ENCODE peak calls at places on chromosomes 11 and 22, in four cellular contexts. O is lower leg skin, A is nucleus accumbens, Z is AML-193. V is an unnamed sample.

GRCh38 chr11:62104816-62105610 is 18.8 kb upstream of the INCENP start:
- DNase-seq in O (no peak), A (no peak), Z (no peak), V (peak)

GRCh38 chr22:17788528-17789378 is 14.5 kb upstream of the BID start:
- DNase-seq in O (no peak), A (no peak), Z (no peak), V (no peak)

GRCh38 chr22:17098379-17098819 is 13.6 kb downstream of the IL17RA start:
- DNase-seq in O (no peak), A (no peak), Z (peak), V (no peak)

GRCh38 chr22:42207918-42208317 is 62.5 kb downstream of the TCF20 start:
- DNase-seq in O (peak), A (no peak), Z (no peak), V (no peak)

GRCh38 chr11:96114178-96115070 is 190.5 kb upstream of the MTMR2 start:
- DNase-seq in O (no peak), A (no peak), Z (no peak), V (no peak)

GRCh38 chr22:17191163-17191562 is 28.1 kb downstream of the ADA2 start:
- DNase-seq in O (no peak), A (no peak), Z (no peak), V (peak)

GRCh38 chr22:41418717-41419116 is 27.9 kb downstream of the TOB2 start:
- DNase-seq in O (no peak), A (no peak), Z (no peak), V (no peak)

GRCh38 chr11:66327171-66328035 is 8.8 kb downstream of the RIN1 start:
- DNase-seq in O (peak), A (no peak), Z (no peak), V (peak)

GRCh38 chr11:75461136-75461535 is 28.1 kb upstream of the KLHL35 start:
- DNase-seq in O (no peak), A (no peak), Z (no peak), V (no peak)

GRCh38 chr22:39994046-39994565 is 648 bp upstream of the FAM83F start:
- DNase-seq in O (no peak), A (no peak), Z (no peak), V (no peak)